ENCODE peak calls at places on chromosomes 7 and 10, in eight cellular contexts. D is occipital lobe; X is mesenteric fat pad; L is central memory CD8-positive, alpha-beta T cell; U is stimulated activated CD8-positive, alpha-beta memory T cell treated with anti-CD3 and anti-CD28 coated beads, Interleukin-4, amount 100 ng/mL, for 24 hours; Z is stimulated activated CD4-positive, alpha-beta T cell treated with anti-CD3 and anti-CD28 coated beads, Interleukin-4, amount 100 ng/mL, for 48 hours; R is T follicular helper cell; Y is AG09309. S is an unnamed sample.

GRCh38 chr10:19853839-19854238 is 37.6 kb downstream of the PLXDC2 start:
- DNase-seq in D (no peak), X (no peak), L (no peak), U (no peak), Z (no peak), R (no peak), Y (no peak), S (no peak)

GRCh38 chr7:154915600-154915999 is 87.3 kb downstream of the PAXIP1 start:
- DNase-seq in D (no peak), X (peak; percentile 60), L (no peak), U (no peak), Z (no peak), R (no peak), Y (no peak), S (no peak)

GRCh38 chr7:129906700-129907099 is 46.1 kb downstream of the UBE2H start:
- DNase-seq in D (no peak), X (no peak), L (no peak), U (no peak), Z (no peak), R (no peak), Y (no peak), S (no peak)

GRCh38 chr7:94471604-94472003 is 38.0 kb upstream of the CASD1 start:
- DNase-seq in D (no peak), X (no peak), L (no peak), U (no peak), Z (no peak), R (no peak), Y (no peak), S (no peak)

GRCh38 chr7:115230882-115231508 is 309.1 kb downstream of the MDFIC start:
- DNase-seq in D (no peak), X (no peak), L (no peak), U (no peak), Z (no peak), R (no peak), Y (peak; percentile 86), S (peak; percentile 95)

GRCh38 chr7:6218324-6218723 is 54.1 kb downstream of the CYTH3 start:
- DNase-seq in D (no peak), X (no peak), L (no peak), U (no peak), Z (no peak), R (no peak), Y (no peak), S (no peak)

GRCh38 chr10:34955391-34955790 is 134.8 kb downstream of the CUL2 start:
- DNase-seq in D (no peak), X (no peak), L (no peak), U (no peak), Z (no peak), R (no peak), Y (no peak), S (no peak)

GRCh38 chr7:82389847-82390246 is 53.7 kb downstream of the CACNA2D1 start:
- DNase-seq in D (no peak), X (no peak), L (no peak), U (no peak), Z (no peak), R (no peak), Y (no peak), S (no peak)

GRCh38 chr10:33279276-33279675 is 55.2 kb downstream of the NRP1 start:
- DNase-seq in D (no peak), X (no peak), L (no peak), U (no peak), Z (no peak), R (no peak), Y (no peak), S (no peak)

GRCh38 chr7:134724606-134725005 is 54.8 kb upstream of the CALD1 start:
- DNase-seq in D (no peak), X (no peak), L (no peak), U (no peak), Z (no peak), R (no peak), Y (no peak), S (no peak)

GRCh38 chr7:30974605-30975256 is 11.0 kb downstream of the GHRHR start:
- DNase-seq in D (no peak), X (peak; percentile 71), L (no peak), U (peak; percentile 4), Z (peak; percentile 48), R (no peak), Y (no peak), S (peak; percentile 24)

GRCh38 chr10:17200885-17201164 is 647 bp downstream of the TRDMT1 start:
- DNase-seq in D (no peak), X (no peak), L (no peak), U (no peak), Z (no peak), R (no peak), Y (no peak), S (no peak)

GRCh38 chr7:25386311-25386744 is 158.0 kb upstream of the NPVF start:
- DNase-seq in D (no peak), X (no peak), L (no peak), U (no peak), Z (no peak), R (no peak), Y (no peak), S (no peak)

GRCh38 chr7:129222064-129222463 is 2.8 kb upstream of the AHCYL2 start:
- DNase-seq in D (no peak), X (no peak), L (no peak), U (no peak), Z (no peak), R (no peak), Y (no peak), S (no peak)

GRCh38 chr10:21650353-21650752 is 116.3 kb downstream of the MLLT10 start:
- DNase-seq in D (no peak), X (no peak), L (no peak), U (no peak), Z (no peak), R (no peak), Y (no peak), S (no peak)

GRCh38 chr10:26807532-26807931 is 53.2 kb downstream of the ABI1 start:
- DNase-seq in D (no peak), X (no peak), L (no peak), U (no peak), Z (no peak), R (no peak), Y (no peak), S (no peak)

GRCh38 chr10:13792011-13792410 is 205.2 kb downstream of the PRPF18 start:
- DNase-seq in D (peak; percentile 35), X (no peak), L (no peak), U (no peak), Z (no peak), R (no peak), Y (no peak), S (no peak)

GRCh38 chr7:134505856-134506255 is 21.5 kb upstream of the AKR1B10 start:
- DNase-seq in D (no peak), X (no peak), L (no peak), U (no peak), Z (no peak), R (no peak), Y (no peak), S (no peak)

GRCh38 chr7:33628894-33629293 is 276.4 kb upstream of the BMPER start:
- DNase-seq in D (no peak), X (no peak), L (no peak), U (no peak), Z (no peak), R (no peak), Y (no peak), S (no peak)

GRCh38 chr10:46220872-46221538 is 65.8 kb upstream of the ANTXRL start:
- DNase-seq in D (no peak), X (no peak), L (no peak), U (no peak), Z (no peak), R (no peak), Y (no peak), S (no peak)

GRCh38 chr7:15626041-15626440 is 60.4 kb downstream of the MEOX2 start:
- DNase-seq in D (no peak), X (no peak), L (no peak), U (no peak), Z (no peak), R (no peak), Y (no peak), S (no peak)